ENCODE peak calls at places on chromosomes 12 and 14, in seven cellular contexts. One of them, this sample, is unnamed. For H3K4me1, the result is how much of the 10 kb centered on the place peaks cover.

GRCh38 chr12:120646044-120646443 is 5.6 kb downstream of the CABP1 start:
- DNase-seq in mesendoderm: no peak
- DNase-seq in A549: no peak
- DNase-seq in endothelial cell of umbilical vein: no peak
- DNase-seq in mesenchymal stem cell: no peak
- DNase-seq in hepatocyte: no peak
- DNase-seq in GM23248: no peak
- DNase-seq in this sample: no peak

GRCh38 chr12:131736807-131737484 is 26.1 kb downstream of the SFSWAP start:
- DNase-seq in mesendoderm: peak
- DNase-seq in A549: peak
- DNase-seq in endothelial cell of umbilical vein: peak
- DNase-seq in mesenchymal stem cell: peak
- DNase-seq in hepatocyte: peak
- DNase-seq in GM23248: peak
- DNase-seq in this sample: no peak

GRCh38 chr12:57078519-57079404 is at the start of gene NEMP1:
- DNase-seq in mesendoderm: peak
- DNase-seq in A549: peak
- DNase-seq in endothelial cell of umbilical vein: peak
- DNase-seq in mesenchymal stem cell: peak
- DNase-seq in hepatocyte: peak
- DNase-seq in GM23248: peak
- DNase-seq in this sample: peak

GRCh38 chr12:43063642-43064041 is 474.1 kb upstream of the PRICKLE1 start:
- DNase-seq in mesendoderm: no peak
- DNase-seq in A549: no peak
- DNase-seq in endothelial cell of umbilical vein: no peak
- DNase-seq in mesenchymal stem cell: no peak
- DNase-seq in hepatocyte: no peak
- DNase-seq in GM23248: peak
- DNase-seq in this sample: no peak

GRCh38 chr12:29320295-29321090 is 60.5 kb downstream of the ERGIC2 start:
- DNase-seq in mesendoderm: no peak
- DNase-seq in A549: peak
- DNase-seq in endothelial cell of umbilical vein: peak
- DNase-seq in mesenchymal stem cell: peak
- DNase-seq in hepatocyte: no peak
- DNase-seq in GM23248: peak
- DNase-seq in this sample: no peak

GRCh38 chr14:100330007-100330344 is 6.8 kb downstream of the SLC25A47 start:
- DNase-seq in mesendoderm: no peak
- DNase-seq in A549: no peak
- DNase-seq in endothelial cell of umbilical vein: no peak
- DNase-seq in mesenchymal stem cell: no peak
- DNase-seq in hepatocyte: no peak
- DNase-seq in GM23248: no peak
- DNase-seq in this sample: no peak

GRCh38 chr14:65847065-65847847 is 434.7 kb downstream of the FUT8 start:
- DNase-seq in mesendoderm: no peak
- DNase-seq in A549: no peak
- DNase-seq in endothelial cell of umbilical vein: no peak
- DNase-seq in mesenchymal stem cell: no peak
- DNase-seq in hepatocyte: no peak
- DNase-seq in GM23248: no peak
- DNase-seq in this sample: no peak

GRCh38 chr12:102962986-102963385 is 5.5 kb downstream of the ASCL1 start:
- DNase-seq in mesendoderm: peak
- DNase-seq in A549: no peak
- DNase-seq in endothelial cell of umbilical vein: no peak
- DNase-seq in mesenchymal stem cell: no peak
- DNase-seq in hepatocyte: no peak
- DNase-seq in GM23248: no peak
- DNase-seq in this sample: no peak

GRCh38 chr14:105925615-105926414 is 399.4 kb downstream of the TMEM121 start:
- DNase-seq in mesendoderm: no peak
- DNase-seq in A549: no peak
- DNase-seq in endothelial cell of umbilical vein: no peak
- DNase-seq in mesenchymal stem cell: no peak
- DNase-seq in hepatocyte: no peak
- DNase-seq in GM23248: no peak
- DNase-seq in this sample: no peak

GRCh38 chr14:71636820-71637471 is 295.3 kb upstream of the RGS6 start:
- DNase-seq in mesendoderm: no peak
- DNase-seq in A549: no peak
- DNase-seq in endothelial cell of umbilical vein: no peak
- DNase-seq in mesenchymal stem cell: no peak
- DNase-seq in hepatocyte: no peak
- DNase-seq in GM23248: no peak
- DNase-seq in this sample: no peak

GRCh38 chr14:61179061-61179675 is 102.0 kb downstream of the TMEM30B start:
- DNase-seq in mesendoderm: peak
- DNase-seq in A549: peak
- DNase-seq in endothelial cell of umbilical vein: no peak
- DNase-seq in mesenchymal stem cell: peak
- DNase-seq in hepatocyte: no peak
- DNase-seq in GM23248: peak
- DNase-seq in this sample: no peak
- H3K4me2 ChIP-seq in mesendoderm: no peak
- H3K4me2 ChIP-seq in A549: peak
- H3K4me2 ChIP-seq in endothelial cell of umbilical vein: peak
- H3K4me2 ChIP-seq in mesenchymal stem cell: no peak
- H3K4me2 ChIP-seq in hepatocyte: no peak
- H3K4me2 ChIP-seq in GM23248: peak
- H3K4me2 ChIP-seq in this sample: no peak

GRCh38 chr12:72369560-72369959 is 97.4 kb downstream of the TRHDE start:
- DNase-seq in mesendoderm: no peak
- DNase-seq in A549: no peak
- DNase-seq in endothelial cell of umbilical vein: no peak
- DNase-seq in mesenchymal stem cell: peak
- DNase-seq in hepatocyte: peak
- DNase-seq in GM23248: no peak
- DNase-seq in this sample: no peak
- H3K4me1 ChIP-seq in mesendoderm: under half
- H3K4me1 ChIP-seq in A549: under half
- H3K4me1 ChIP-seq in endothelial cell of umbilical vein: under half
- H3K4me1 ChIP-seq in mesenchymal stem cell: under half
- H3K4me1 ChIP-seq in hepatocyte: under half
- H3K4me1 ChIP-seq in GM23248: under half
- H3K4me1 ChIP-seq in this sample: under half

DNA sequence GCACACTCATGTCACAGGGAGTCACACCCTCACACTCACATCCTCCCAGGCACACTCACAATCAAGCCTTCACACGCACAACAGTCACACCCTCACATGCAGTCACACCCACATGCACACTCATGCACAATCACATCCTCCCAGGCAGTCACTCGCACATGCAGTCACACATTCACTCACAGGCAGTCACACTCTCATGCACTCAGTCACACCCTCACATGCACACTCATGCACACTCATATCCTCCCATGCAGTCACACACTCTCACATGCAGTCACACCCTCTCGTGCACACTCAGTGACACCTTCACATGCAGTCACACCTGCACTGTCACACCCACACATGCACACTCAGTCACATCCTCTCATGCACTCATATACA is 12.3 kb downstream of the TMEM179 start:
- DNase-seq in mesendoderm: no peak
- DNase-seq in A549: no peak
- DNase-seq in endothelial cell of umbilical vein: no peak
- DNase-seq in mesenchymal stem cell: no peak
- DNase-seq in hepatocyte: no peak
- DNase-seq in GM23248: no peak
- DNase-seq in this sample: no peak
- H3K4me2 ChIP-seq in mesendoderm: no peak
- H3K4me2 ChIP-seq in A549: no peak
- H3K4me2 ChIP-seq in endothelial cell of umbilical vein: no peak
- H3K4me2 ChIP-seq in mesenchymal stem cell: no peak
- H3K4me2 ChIP-seq in hepatocyte: no peak
- H3K4me2 ChIP-seq in GM23248: no peak
- H3K4me2 ChIP-seq in this sample: no peak

GRCh38 chr14:69657961-69658360 is 46.6 kb downstream of the SUSD6 start:
- DNase-seq in mesendoderm: peak
- DNase-seq in A549: no peak
- DNase-seq in endothelial cell of umbilical vein: no peak
- DNase-seq in mesenchymal stem cell: no peak
- DNase-seq in hepatocyte: peak
- DNase-seq in GM23248: peak
- DNase-seq in this sample: no peak
- H3K4me1 ChIP-seq in mesendoderm: under half
- H3K4me1 ChIP-seq in A549: half or more
- H3K4me1 ChIP-seq in endothelial cell of umbilical vein: under half
- H3K4me1 ChIP-seq in mesenchymal stem cell: under half
- H3K4me1 ChIP-seq in hepatocyte: half or more
- H3K4me1 ChIP-seq in GM23248: under half
- H3K4me1 ChIP-seq in this sample: half or more

GRCh38 chr12:25186788-25187397 is 8.1 kb downstream of the DNAI7 start:
- DNase-seq in mesendoderm: no peak
- DNase-seq in A549: no peak
- DNase-seq in endothelial cell of umbilical vein: no peak
- DNase-seq in mesenchymal stem cell: peak
- DNase-seq in hepatocyte: no peak
- DNase-seq in GM23248: no peak
- DNase-seq in this sample: no peak
- H3K4me2 ChIP-seq in mesendoderm: no peak
- H3K4me2 ChIP-seq in A549: no peak
- H3K4me2 ChIP-seq in endothelial cell of umbilical vein: no peak
- H3K4me2 ChIP-seq in mesenchymal stem cell: peak
- H3K4me2 ChIP-seq in hepatocyte: no peak
- H3K4me2 ChIP-seq in GM23248: no peak
- H3K4me2 ChIP-seq in this sample: no peak